ENCODE peak calls at places on chromosomes 12 and 14, in six cellular contexts. A, L, E, F, B and J are unnamed samples.

GRCh38 chr12:95258146-95258545 is 40.5 kb downstream of the VEZT start:
- DNase-seq in A (no peak), L (no peak), E (no peak), F (no peak), B (peak), J (no peak)

GRCh38 chr12:124550123-124551089 is 17.0 kb downstream of the NCOR2 start:
- DNase-seq in A (no peak), L (no peak), E (no peak), F (peak), B (no peak), J (no peak)

GRCh38 chr12:124131671-124132058 is 158.7 kb downstream of the ZNF664 start:
- DNase-seq in A (no peak), L (no peak), E (no peak), F (no peak), B (no peak), J (no peak)

GRCh38 chr14:104967414-104968152 is 10.6 kb downstream of the AHNAK2 start:
- DNase-seq in A (no peak), L (peak), E (no peak), F (peak), B (no peak), J (no peak)

GRCh38 chr12:77122661-77123060 is 57.3 kb upstream of the E2F7 start:
- DNase-seq in A (no peak), L (no peak), E (no peak), F (no peak), B (peak), J (no peak)

GRCh38 chr12:4900327-4900726 is 9.4 kb upstream of the KCNA1 start:
- DNase-seq in A (no peak), L (peak), E (no peak), F (no peak), B (peak), J (no peak)

GRCh38 chr12:90290980-90291975 is 582.6 kb upstream of the ATP2B1 start:
- DNase-seq in A (no peak), L (no peak), E (no peak), F (no peak), B (no peak), J (no peak)

GRCh38 chr12:100128509-100128908 is 14.2 kb downstream of the BLTP3B start:
- DNase-seq in A (no peak), L (no peak), E (peak), F (no peak), B (peak), J (no peak)

GRCh38 chr12:43252585-43252984 is 299.4 kb downstream of the ADAMTS20 start:
- DNase-seq in A (no peak), L (no peak), E (no peak), F (no peak), B (no peak), J (no peak)

GRCh38 chr14:43651185-43651787 is 855.8 kb downstream of the FSCB start:
- DNase-seq in A (no peak), L (no peak), E (peak), F (no peak), B (no peak), J (no peak)

GRCh38 chr14:99067927-99068326 is 204.1 kb downstream of the BCL11B start:
- DNase-seq in A (no peak), L (no peak), E (no peak), F (no peak), B (no peak), J (no peak)

GRCh38 chr14:95409472-95410307 is 90.0 kb upstream of the CLMN start:
- DNase-seq in A (no peak), L (no peak), E (no peak), F (peak), B (no peak), J (no peak)

GRCh38 chr12:53941187-53941586 is 2.6 kb downstream of the HOXC13 start:
- DNase-seq in A (no peak), L (no peak), E (no peak), F (no peak), B (no peak), J (no peak)

GRCh38 chr14:103155013-103155412 is 31.8 kb downstream of the TNFAIP2 start:
- DNase-seq in A (no peak), L (peak), E (peak), F (no peak), B (peak), J (no peak)

GRCh38 chr12:24487606-24488005 is 461.3 kb downstream of the BCAT1 start:
- DNase-seq in A (no peak), L (no peak), E (no peak), F (no peak), B (no peak), J (no peak)

GRCh38 chr12:6641131-6641530 is 5.4 kb upstream of the LPAR5 start:
- DNase-seq in A (no peak), L (no peak), E (no peak), F (no peak), B (no peak), J (no peak)

GRCh38 chr14:104252256-104253215 is 114.1 kb downstream of the KIF26A start:
- DNase-seq in A (no peak), L (no peak), E (no peak), F (no peak), B (no peak), J (no peak)

GRCh38 chr12:94277426-94278000 is 129.1 kb downstream of the PLXNC1 start:
- DNase-seq in A (no peak), L (no peak), E (no peak), F (no peak), B (peak), J (peak)

GRCh38 chr14:61426048-61426447 is 104.7 kb downstream of the PRKCH start:
- DNase-seq in A (no peak), L (no peak), E (no peak), F (no peak), B (no peak), J (no peak)

GRCh38 chr12:130655010-130655409 is 61.1 kb downstream of the RIMBP2 start:
- DNase-seq in A (no peak), L (no peak), E (no peak), F (peak), B (no peak), J (no peak)

GRCh38 chr12:87216436-87216835 is 812.8 kb downstream of the C12orf50 start:
- DNase-seq in A (no peak), L (no peak), E (no peak), F (no peak), B (peak), J (no peak)

GRCh38 chr12:41476499-41476898 is 288.4 kb downstream of the PDZRN4 start:
- DNase-seq in A (peak), L (no peak), E (no peak), F (no peak), B (no peak), J (no peak)

GRCh38 chr12:31728289-31728916 is 418 bp downstream of the AMN1 start:
- DNase-seq in A (no peak), L (no peak), E (peak), F (no peak), B (no peak), J (peak)

GRCh38 chr12:106248177-106248848 is 493 bp upstream of the CKAP4 start:
- DNase-seq in A (peak), L (no peak), E (peak), F (no peak), B (peak), J (peak)

GRCh38 chr14:23572841-23573240 is 5.2 kb upstream of the AP1G2 start:
- DNase-seq in A (no peak), L (no peak), E (no peak), F (peak), B (no peak), J (no peak)

GRCh38 chr14:96261053-96261452 is 5.0 kb downstream of the BDKRB1 start:
- DNase-seq in A (no peak), L (no peak), E (no peak), F (no peak), B (peak), J (no peak)

GRCh38 chr14:76644875-76645518 is 116.3 kb upstream of the VASH1 start:
- DNase-seq in A (no peak), L (no peak), E (peak), F (no peak), B (peak), J (peak)

GRCh38 chr14:50402965-50403364 is 6.3 kb upstream of the CDKL1 start:
- DNase-seq in A (no peak), L (no peak), E (no peak), F (no peak), B (peak), J (no peak)

GRCh38 chr14:30874120-30874998 is at the start of gene COCH:
- DNase-seq in A (peak), L (no peak), E (peak), F (peak), B (no peak), J (peak)

GRCh38 chr14:69696633-69697557 is 70.0 kb upstream of the SRSF5 start:
- DNase-seq in A (no peak), L (no peak), E (no peak), F (no peak), B (no peak), J (no peak)

GRCh38 chr12:89593233-89593632 is 67.4 kb upstream of the POC1B start:
- DNase-seq in A (no peak), L (no peak), E (no peak), F (no peak), B (no peak), J (no peak)

GRCh38 chr14:36604757-36605505 is 22.5 kb upstream of the NKX2-8 start:
- DNase-seq in A (peak), L (no peak), E (peak), F (no peak), B (peak), J (peak)

GRCh38 chr12:60834806-60835205 is 1239.0 kb downstream of the SLC16A7 start:
- DNase-seq in A (no peak), L (no peak), E (no peak), F (no peak), B (no peak), J (no peak)

GRCh38 chr12:77104281-77104680 is 38.9 kb upstream of the E2F7 start:
- DNase-seq in A (no peak), L (no peak), E (no peak), F (no peak), B (peak), J (no peak)

GRCh38 chr14:32940066-32940651 is 1.5 kb downstream of the NPAS3 start:
- DNase-seq in A (no peak), L (no peak), E (no peak), F (no peak), B (no peak), J (no peak)

GRCh38 chr12:92735131-92735721 is 32.4 kb downstream of the PLEKHG7 start:
- DNase-seq in A (no peak), L (peak), E (peak), F (no peak), B (peak), J (no peak)

GRCh38 chr12:20127401-20127800 is 240.9 kb upstream of the PDE3A start:
- DNase-seq in A (no peak), L (no peak), E (no peak), F (no peak), B (no peak), J (no peak)

GRCh38 chr12:77202457-77203060 is 137.2 kb upstream of the E2F7 start:
- DNase-seq in A (no peak), L (no peak), E (no peak), F (no peak), B (no peak), J (no peak)